ENCODE peak calls at places on chromosomes 1 and 21, in eight cellular contexts. D, M, H, X, U, S, G and V are unnamed samples.

GRCh38 chr1:218945050-218945449 is 228.6 kb upstream of the LYPLAL1 start:
- DNase-seq in D (no peak), M (no peak), H (peak; percentile 51), X (no peak), U (no peak), S (peak; percentile 93), G (no peak), V (no peak)

GRCh38 chr1:63773815-63774616 is at the start of gene ROR1:
- DNase-seq in D (peak; percentile 94), M (peak; percentile 95), H (peak; percentile 94), X (peak; percentile 95), U (peak; percentile 82), S (peak; percentile 87), G (peak; percentile 72), V (peak; percentile 73)

GRCh38 chr21:34684174-34684876 is 15.5 kb downstream of the CLIC6 start:
- DNase-seq in D (no peak), M (no peak), H (no peak), X (no peak), U (no peak), S (no peak), G (no peak), V (no peak)

GRCh38 chr1:10549919-10550656 is 75.3 kb downstream of the PEX14 start:
- DNase-seq in D (no peak), M (no peak), H (no peak), X (no peak), U (no peak), S (no peak), G (no peak), V (no peak)

GRCh38 chr21:44793269-44794030 is 8.2 kb downstream of the UBE2G2 start:
- DNase-seq in D (peak; percentile 78), M (peak; percentile 83), H (peak; percentile 79), X (peak; percentile 86), U (peak; percentile 77), S (peak; percentile 83), G (peak; percentile 24), V (peak; percentile 52)

GRCh38 chr1:44720281-44720680 is 10.7 kb downstream of the RNU5D-1 start:
- DNase-seq in D (no peak), M (no peak), H (no peak), X (no peak), U (no peak), S (no peak), G (no peak), V (no peak)

GRCh38 chr1:152513081-152513480 is 1.2 kb upstream of the CRCT1 start:
- DNase-seq in D (no peak), M (no peak), H (no peak), X (no peak), U (no peak), S (no peak), G (no peak), V (no peak)

GRCh38 chr1:183291216-183291762 is 105.2 kb downstream of the LAMC2 start:
- DNase-seq in D (no peak), M (no peak), H (no peak), X (no peak), U (no peak), S (no peak), G (no peak), V (no peak)

GRCh38 chr21:25518491-25518911 is 88.8 kb downstream of the MRPL39 start:
- DNase-seq in D (peak; percentile 5), M (no peak), H (no peak), X (no peak), U (no peak), S (peak; percentile 8), G (no peak), V (no peak)

GRCh38 chr21:15592271-15592860 is 137.4 kb upstream of the USP25 start:
- DNase-seq in D (peak; percentile 25), M (peak; percentile 47), H (peak; percentile 56), X (peak; percentile 27), U (peak; percentile 50), S (peak; percentile 89), G (peak; percentile 21), V (peak; percentile 51)

GRCh38 chr21:34109075-34109474 is 35.7 kb downstream of the MRPS6 start:
- DNase-seq in D (no peak), M (no peak), H (no peak), X (no peak), U (no peak), S (no peak), G (no peak), V (no peak)

GRCh38 chr1:207941664-207942063 is 30.7 kb upstream of the CD34 start:
- DNase-seq in D (no peak), M (no peak), H (peak; percentile 62), X (peak; percentile 25), U (no peak), S (no peak), G (no peak), V (no peak)

GRCh38 chr1:99771522-99771921 is 5.1 kb upstream of the FRRS1 start:
- DNase-seq in D (no peak), M (no peak), H (no peak), X (no peak), U (no peak), S (no peak), G (no peak), V (no peak)

GRCh38 chr1:99781798-99782197 is 15.4 kb upstream of the FRRS1 start:
- DNase-seq in D (no peak), M (no peak), H (no peak), X (no peak), U (no peak), S (no peak), G (no peak), V (no peak)

GRCh38 chr1:99772809-99773208 is 6.4 kb upstream of the FRRS1 start:
- DNase-seq in D (no peak), M (no peak), H (no peak), X (no peak), U (no peak), S (no peak), G (no peak), V (no peak)

GRCh38 chr1:99777752-99778151 is 11.3 kb upstream of the FRRS1 start:
- DNase-seq in D (no peak), M (no peak), H (no peak), X (no peak), U (no peak), S (no peak), G (no peak), V (no peak)

DNA sequence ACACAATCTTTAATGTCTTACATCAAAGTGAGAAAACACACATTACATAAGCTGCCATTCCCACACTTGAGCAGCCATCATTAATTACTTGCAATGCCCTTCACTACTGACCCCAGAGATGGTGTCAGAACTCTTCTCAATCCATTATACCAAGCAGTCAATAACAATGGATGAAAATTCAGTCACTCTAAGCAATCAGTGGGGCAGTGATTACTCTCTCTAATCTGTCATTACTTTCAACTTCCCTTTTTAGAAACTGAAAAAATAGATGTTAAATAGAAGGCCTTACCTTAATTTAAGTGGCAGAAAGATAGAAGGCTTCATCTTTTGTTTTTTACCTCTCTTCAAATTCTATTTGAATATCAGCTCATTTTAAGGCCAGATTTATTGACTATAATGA is 9.7 kb upstream of the FRRS1 start:
- DNase-seq in D (no peak), M (no peak), H (no peak), X (no peak), U (no peak), S (no peak), G (no peak), V (no peak)
- H3K27ac ChIP-seq in D (no peak overlapping the region), M (no peak overlapping the region), H (no peak overlapping the region), X (no peak overlapping the region), U (no peak overlapping the region), S (no peak overlapping the region), G (no peak overlapping the region), V (no peak overlapping the region)

GRCh38 chr1:2980073-2980791 is 41.0 kb upstream of the ACTRT2 start:
- DNase-seq in D (no peak), M (no peak), H (no peak), X (no peak), U (no peak), S (no peak), G (no peak), V (no peak)

GRCh38 chr1:2979191-2980072 is 41.8 kb upstream of the ACTRT2 start:
- DNase-seq in D (no peak), M (no peak), H (no peak), X (peak; percentile 11), U (no peak), S (no peak), G (no peak), V (no peak)

GRCh38 chr1:2981388-2981787 is 39.9 kb upstream of the ACTRT2 start:
- DNase-seq in D (no peak), M (no peak), H (no peak), X (no peak), U (no peak), S (no peak), G (no peak), V (no peak)

GRCh38 chr1:2981981-2982614 is 39.2 kb upstream of the ACTRT2 start:
- DNase-seq in D (no peak), M (no peak), H (no peak), X (no peak), U (no peak), S (no peak), G (no peak), V (no peak)

DNA sequence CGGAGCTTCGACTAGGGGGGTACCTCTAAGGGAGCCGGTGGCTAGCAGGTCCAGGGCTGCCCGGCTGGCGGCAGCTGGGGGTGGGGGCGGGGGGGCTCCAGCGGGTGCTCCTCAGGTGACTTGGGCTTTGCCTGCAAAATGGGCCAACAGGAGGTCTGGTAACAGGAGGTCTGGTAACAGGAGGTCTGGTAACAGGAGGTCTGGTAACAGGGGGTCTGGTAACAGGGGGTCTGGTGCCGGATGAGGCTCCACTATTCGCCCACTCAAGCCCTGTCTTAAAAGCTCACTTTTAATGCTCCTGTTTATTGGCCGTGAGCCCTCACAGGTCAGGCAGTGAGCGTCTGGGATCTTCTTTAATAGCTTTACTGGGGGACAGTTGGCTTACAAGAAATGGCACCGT is 40.4 kb upstream of the ACTRT2 start:
- DNase-seq in D (no peak), M (no peak), H (no peak), X (no peak), U (no peak), S (no peak), G (no peak), V (no peak)
- TF ChIP-seq EZH2phosphoT487 in D (no peak), M (no peak), H (no peak), X (no peak), U (no peak), S (no peak), G (no peak), V (no peak)

DNA sequence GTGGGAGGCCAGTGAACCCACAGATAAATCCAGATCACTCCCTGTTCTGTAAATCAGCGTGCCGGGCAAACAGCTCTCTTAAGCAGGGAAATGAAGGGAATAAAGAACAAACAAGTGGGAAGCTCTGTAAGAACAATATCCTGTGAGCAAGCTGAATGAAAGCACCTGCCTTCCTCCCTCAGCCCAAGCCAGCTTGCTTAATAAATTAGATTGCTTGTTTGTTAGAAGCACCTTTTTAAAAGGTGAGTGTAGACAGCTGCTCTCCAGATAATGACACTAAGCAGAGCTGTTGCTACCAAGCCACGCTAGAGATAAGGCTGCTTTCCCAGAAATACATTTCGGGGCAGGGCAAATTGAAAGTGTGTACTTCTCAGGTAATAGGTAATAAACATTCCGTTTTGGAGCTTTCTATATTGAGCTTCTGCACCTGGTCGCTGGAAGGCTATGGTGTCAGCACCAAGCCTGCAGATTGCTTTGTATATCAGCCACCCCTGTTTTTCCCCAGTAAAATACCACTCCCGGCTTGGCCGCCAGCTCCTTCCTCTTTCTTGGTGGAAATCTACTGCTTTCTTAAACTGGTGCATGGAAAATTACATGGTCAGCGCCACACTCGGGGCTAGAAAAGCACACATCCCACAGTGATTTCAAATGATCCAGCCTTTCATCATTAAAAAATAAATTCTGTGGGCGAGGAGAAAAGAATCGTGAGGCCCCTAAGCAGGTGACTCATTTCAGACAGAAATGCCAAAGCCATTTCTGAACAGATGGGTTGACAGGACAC is 151.3 kb downstream of the ETS2 start:
- DNase-seq in D (no peak), M (peak; percentile 50), H (peak; percentile 49), X (no peak), U (no peak), S (no peak), G (no peak), V (no peak)
- H3K9me3 ChIP-seq in D (no peaks in the 10 kb centered on the region), M (no peaks in the 10 kb centered on the region), H (no peaks in the 10 kb centered on the region), X (no peaks in the 10 kb centered on the region), U (no peaks in the 10 kb centered on the region), S (no peaks in the 10 kb centered on the region), G (no peaks in the 10 kb centered on the region), V (no peaks in the 10 kb centered on the region)

GRCh38 chr1:6497215-6497866 is 5.9 kb upstream of the PLEKHG5 start:
- DNase-seq in D (peak; percentile 92), M (peak; percentile 80), H (peak; percentile 61), X (peak; percentile 92), U (peak; percentile 26), S (peak; percentile 77), G (no peak), V (peak; percentile 16)
- H3K27ac ChIP-seq in D (no peak overlapping the region), M (no peak overlapping the region), H (no peak overlapping the region), X (no peak overlapping the region), U (no peak overlapping the region), S (no peak overlapping the region), G (peak overlapping the region; percentile 44), V (no peak overlapping the region)